ENCODE peak calls at places on chromosomes 7 and 10, in five cellular contexts. D, N, I, Q and Z are unnamed samples.

GRCh38 chr7:66267249-66267648 is 62.1 kb downstream of the TPST1 start:
- DNase-seq in D (no peak), N (no peak), I (no peak), Q (no peak), Z (no peak)

GRCh38 chr7:87934699-87935372 is 785 bp downstream of the ADAM22 start:
- DNase-seq in D (no peak), N (no peak), I (no peak), Q (peak; percentile 41), Z (peak; percentile 24)

GRCh38 chr7:25122373-25122772 is 2.7 kb downstream of the CYCS start:
- DNase-seq in D (no peak), N (no peak), I (no peak), Q (no peak), Z (no peak)

GRCh38 chr7:111392976-111393762 is 169.1 kb downstream of the IMMP2L start:
- DNase-seq in D (no peak), N (no peak), I (peak; percentile 50), Q (no peak), Z (no peak)

GRCh38 chr7:50771120-50772002 is 11.3 kb downstream of the GRB10 start:
- DNase-seq in D (no peak), N (no peak), I (no peak), Q (no peak), Z (no peak)

GRCh38 chr10:23095966-23096813 is 811 bp downstream of the MSRB2 start:
- DNase-seq in D (peak; percentile 63), N (no peak), I (no peak), Q (peak; percentile 22), Z (no peak)

GRCh38 chr7:128168667-128169210 is 72.3 kb upstream of the LEP start:
- DNase-seq in D (no peak), N (no peak), I (no peak), Q (no peak), Z (peak; percentile 79)

GRCh38 chr10:98134431-98135221 is at the start of gene R3HCC1L:
- DNase-seq in D (peak; percentile 96), N (peak; percentile 85), I (peak; percentile 87), Q (peak; percentile 86), Z (peak; percentile 61)

GRCh38 chr10:103663802-103664201 is 170.3 kb downstream of the NEURL1 start:
- DNase-seq in D (no peak), N (no peak), I (no peak), Q (peak; percentile 79), Z (no peak)

GRCh38 chr7:151684408-151685175 is 164.9 kb upstream of the RHEB start:
- DNase-seq in D (no peak), N (no peak), I (no peak), Q (no peak), Z (no peak)